ENCODE peak calls at places on chromosomes 1 and 21, in five cellular contexts. H is IMR-90, P is tibial nerve, E is HCT116, D is small intestine. G is an unnamed sample.
A peak's percentile ranks its signal among the peaks of the same experiment; 100 is the strongest.

GRCh38 chr1:38446936-38447335 is 400.3 kb upstream of the POU3F1 start:
- DNase-seq in D (no peak), H (no peak), P (no peak), E (no peak), G (no peak)

GRCh38 chr1:199463521-199464127 is 563.9 kb upstream of the NR5A2 start:
- DNase-seq in H (peak; percentile 82), E (peak; percentile 40), D (peak; percentile 9), P (no peak), G (no peak)

GRCh38 chr1:9715536-9716226 is 64.2 kb downstream of the PIK3CD start:
- DNase-seq in D (peak; percentile 26), E (no peak), H (no peak), P (no peak), G (no peak)

GRCh38 chr1:29894311-29894710 is 658.0 kb downstream of the PTPRU start:
- DNase-seq in D (no peak), H (no peak), E (no peak), P (no peak), G (no peak)

GRCh38 chr1:226632922-226633351 is 84.4 kb downstream of the STUM start:
- DNase-seq in H (no peak), E (no peak), P (no peak), D (no peak), G (peak; percentile 17)

GRCh38 chr1:240091614-240092300 is at the start of gene FMN2:
- DNase-seq in H (peak; percentile 49), D (no peak), E (no peak), P (no peak), G (no peak)

GRCh38 chr1:21325731-21326387 is 35.6 kb upstream of the ECE1 start:
- DNase-seq in P (no peak), E (no peak), D (no peak), H (no peak), G (peak; percentile 87)

GRCh38 chr1:227730630-227731151 is 4.4 kb downstream of the JMJD4 start:
- DNase-seq in H (no peak), D (no peak), P (no peak), E (no peak), G (peak; percentile 21)

GRCh38 chr1:60759257-60759656 is 323.1 kb upstream of the NFIA start:
- DNase-seq in D (no peak), H (no peak), P (no peak), E (no peak), G (no peak)

GRCh38 chr1:56034847-56035483 is 544.4 kb downstream of the PLPP3 start:
- DNase-seq in D (no peak), P (no peak), H (no peak), E (no peak), G (no peak)

GRCh38 chr1:203044546-203044975 is 18.3 kb downstream of the PPFIA4 start:
- DNase-seq in P (no peak), E (no peak), D (no peak), H (no peak), G (no peak)

GRCh38 chr1:116911166-116911553 is 1.4 kb downstream of the PTGFRN start:
- DNase-seq in D (peak; percentile 49), E (no peak), H (no peak), P (no peak), G (no peak)

GRCh38 chr1:114108741-114109255 is 44.9 kb downstream of the SYT6 start:
- DNase-seq in D (no peak), E (no peak), H (no peak), P (no peak), G (no peak)

GRCh38 chr1:169692766-169693460 is 18.5 kb downstream of the SELL start:
- DNase-seq in E (no peak), D (no peak), H (no peak), P (no peak), G (no peak)

GRCh38 chr1:53359934-53360276 is 32.0 kb upstream of the LRP8 start:
- DNase-seq in P (no peak), D (no peak), H (no peak), E (no peak), G (no peak)

GRCh38 chr1:210259496-210259895 is 26.9 kb downstream of the SERTAD4 start:
- DNase-seq in D (no peak), P (no peak), H (peak; percentile 30), E (no peak), G (no peak)

GRCh38 chr1:236141447-236142357 is 637 bp upstream of the GPR137B start:
- DNase-seq in H (peak; percentile 56), D (peak; percentile 67), P (no peak), E (no peak), G (no peak)

GRCh38 chr1:164559342-164560070 is 522 bp downstream of the PBX1 start:
- DNase-seq in D (peak; percentile 30), E (no peak), P (no peak), H (no peak), G (peak; percentile 71)

GRCh38 chr1:36781098-36781497 is 253.2 kb downstream of the GRIK3 start:
- DNase-seq in E (no peak), P (no peak), H (no peak), D (no peak), G (no peak)

GRCh38 chr1:161172349-161172748 is 5.0 kb downstream of the B4GALT3 start:
- DNase-seq in H (no peak), D (no peak), E (no peak), P (no peak), G (no peak)

GRCh38 chr1:76075877-76076276 is 1.3 kb downstream of the ST6GALNAC3 start:
- DNase-seq in H (peak; percentile 9), E (no peak), P (no peak), D (no peak), G (no peak)

GRCh38 chr1:56525463-56526155 is 53.8 kb downstream of the PLPP3 start:
- DNase-seq in D (peak; percentile 31), H (peak; percentile 60), E (no peak), P (no peak), G (peak; percentile 41)

GRCh38 chr21:45944601-45945000 is 37.0 kb upstream of the COL6A1 start:
- DNase-seq in E (no peak), H (no peak), D (no peak), P (no peak), G (no peak)

GRCh38 chr21:45947296-45947695 is 34.3 kb upstream of the COL6A1 start:
- DNase-seq in P (no peak), E (no peak), D (no peak), H (no peak), G (no peak)

GRCh38 chr21:45945868-45946210 is 35.7 kb upstream of the COL6A1 start:
- DNase-seq in E (no peak), H (no peak), P (no peak), D (no peak), G (no peak)

GRCh38 chr21:45943630-45944540 is 37.7 kb upstream of the COL6A1 start:
- DNase-seq in H (no peak), D (no peak), P (no peak), E (no peak), G (no peak)

DNA sequence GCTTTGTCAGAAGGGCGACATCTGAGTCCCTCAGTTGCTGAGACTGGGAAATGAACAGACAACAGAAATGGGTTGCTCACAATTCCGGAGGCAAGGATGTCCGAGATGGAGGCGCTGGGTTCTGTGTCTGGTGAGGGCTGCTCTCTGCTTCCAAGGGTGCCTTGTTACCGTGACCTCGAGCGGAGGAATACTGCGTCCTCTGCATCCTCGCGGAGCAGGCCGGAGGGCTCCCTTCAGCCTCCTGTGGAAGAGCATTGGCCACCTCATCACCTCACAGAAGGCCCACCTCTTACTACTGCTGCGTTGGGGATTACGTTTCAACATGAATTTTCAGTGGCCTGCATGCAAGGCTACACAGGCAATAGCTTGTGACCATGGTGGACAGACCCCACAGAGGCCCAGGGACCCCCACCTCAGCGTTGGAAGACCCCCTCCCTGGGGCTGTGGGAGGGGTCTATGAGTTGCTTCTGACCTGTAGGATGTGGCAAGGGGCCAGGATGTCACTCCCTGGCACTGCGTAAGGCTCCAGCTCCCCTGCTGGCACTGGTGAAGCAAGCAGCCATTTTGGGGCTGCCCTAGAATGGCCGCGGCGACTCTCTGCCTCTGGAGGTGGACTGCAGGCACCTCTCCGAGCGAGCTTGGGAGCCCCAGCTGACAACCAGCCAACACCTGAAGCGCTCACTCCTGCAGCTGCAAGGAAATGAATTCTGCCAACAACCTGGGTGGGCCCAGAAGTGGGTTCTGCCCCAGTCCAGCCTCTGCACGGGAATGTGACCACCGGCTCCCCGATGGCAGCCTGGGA is 36.3 kb upstream of the COL6A1 start:
- DNase-seq in D (no peak), H (no peak), E (no peak), P (no peak), G (no peak)
- H3K27me3 ChIP-seq in D (no peaks in the 10 kb centered on the region), H (no peaks in the 10 kb centered on the region), E (no peaks in the 10 kb centered on the region), P (no peaks in the 10 kb centered on the region), G (no peaks in the 10 kb centered on the region)

DNA sequence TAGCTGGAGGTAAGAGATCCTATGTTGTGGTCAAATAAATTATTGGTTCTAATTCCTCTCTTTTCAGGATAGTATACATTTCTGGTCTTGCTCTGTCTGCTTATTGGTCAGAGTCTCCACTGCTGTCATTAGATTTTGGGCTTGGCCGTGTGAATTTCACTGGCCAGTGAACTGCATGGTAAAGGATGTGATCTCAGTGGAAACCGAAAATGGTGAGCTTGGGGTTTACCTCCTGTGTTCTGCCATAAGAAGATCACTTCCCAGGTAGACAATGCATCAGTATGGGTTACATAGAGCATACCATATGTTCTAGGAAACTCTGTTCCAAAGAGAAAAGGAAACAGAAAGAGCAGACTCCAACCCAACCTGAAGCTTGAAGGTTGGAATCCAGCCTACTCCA is 1123.3 kb upstream of the B3GALT2 start:
- DNase-seq in E (no peak), H (no peak), P (no peak), D (no peak), G (no peak)
- H3K4me3 ChIP-seq in E (no peak overlapping the region), H (no peak overlapping the region), P (no peak overlapping the region), D (no peak overlapping the region), G (no peak overlapping the region)

GRCh38 chr1:206117151-206117948 is at the start of gene AVPR1B:
- DNase-seq in H (peak; percentile 15), D (peak; percentile 30), P (no peak), E (no peak), G (no peak)

GRCh38 chr1:206115791-206116190 is 1.4 kb downstream of the AVPR1B start:
- DNase-seq in H (no peak), D (no peak), E (no peak), P (no peak), G (no peak)

GRCh38 chr1:206114692-206115430 is 2.3 kb downstream of the AVPR1B start:
- DNase-seq in D (no peak), P (no peak), E (no peak), H (no peak), G (no peak)

GRCh38 chr1:206116873-206117150 is 376 bp downstream of the AVPR1B start:
- DNase-seq in H (no peak), E (no peak), P (no peak), D (no peak), G (no peak)

GRCh38 chr1:206116191-206116872 is 856 bp downstream of the AVPR1B start:
- DNase-seq in D (no peak), P (no peak), H (no peak), E (no peak), G (no peak)
- H3K4me1 ChIP-seq in D (no peaks in the 10 kb centered on the region), P (peaks cover 11% of the 10 kb centered on the region), H (no peaks in the 10 kb centered on the region), E (no peaks in the 10 kb centered on the region), G (peaks cover 15% of the 10 kb centered on the region)

DNA sequence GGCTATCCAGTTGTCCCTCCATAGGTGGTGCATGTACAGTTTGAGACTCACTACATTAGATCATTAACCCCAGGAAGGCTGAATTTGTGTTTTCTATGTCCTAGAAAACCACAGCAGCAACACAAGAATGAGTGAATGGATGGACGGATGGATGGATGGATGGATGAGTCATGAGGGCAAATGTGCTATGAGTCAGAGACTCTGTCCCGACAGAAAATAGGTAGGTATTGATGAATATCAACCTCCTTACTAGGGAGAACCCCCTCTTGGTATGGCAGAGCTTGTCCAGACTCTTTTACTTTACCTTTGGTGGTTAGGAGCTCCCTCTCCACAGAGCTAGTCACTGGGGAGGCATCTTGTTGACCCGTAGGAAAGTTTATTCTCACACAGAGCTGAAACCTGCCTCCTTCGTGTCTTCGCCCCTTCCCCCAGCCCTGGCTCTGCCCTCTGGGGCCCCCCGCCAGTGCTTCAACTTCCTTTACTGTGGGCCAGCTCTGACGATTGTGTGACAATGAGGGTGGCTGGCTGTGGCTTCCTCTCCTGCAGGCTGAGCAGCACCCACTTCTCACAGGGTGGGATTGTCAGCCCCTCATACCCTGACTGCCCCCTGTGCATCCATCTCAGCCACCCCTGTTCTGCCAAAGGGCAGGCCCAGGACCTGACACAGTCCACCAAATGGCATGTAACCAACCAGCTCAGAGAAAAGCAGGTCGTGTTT is 145.2 kb downstream of the FOXD2 start:
- DNase-seq in E (no peak), D (no peak), P (no peak), H (no peak), G (peak; percentile 48)
- H3K27me3 ChIP-seq in E (peaks cover 15% of the 10 kb centered on the region), D (no peaks in the 10 kb centered on the region), P (no peaks in the 10 kb centered on the region), H (peaks cover 8% of the 10 kb centered on the region), G (no peaks in the 10 kb centered on the region)

G was measured in tibial artery.